ENCODE peak calls at places on chromosomes 3 and 15, in eight cellular contexts. V, Q, K, G, O, N, H and R are unnamed samples.
A peak's percentile ranks its signal among the peaks of the same experiment; 100 is the strongest.

GRCh38 chr3:196138927-196139680 is 57.2 kb upstream of the TFRC start:
- DNase-seq in V (peak; percentile 72), Q (no peak), K (no peak), G (no peak), O (no peak), N (peak; percentile 55), H (no peak), R (no peak)

GRCh38 chr3:107662109-107662477 is 139.3 kb downstream of the BBX start:
- DNase-seq in V (no peak), Q (no peak), K (no peak), G (no peak), O (no peak), N (peak; percentile 89), H (no peak), R (no peak)

GRCh38 chr3:17088602-17089313 is 204.0 kb downstream of the PLCL2 start:
- DNase-seq in V (no peak), Q (no peak), K (peak; percentile 50), G (no peak), O (no peak), N (no peak), H (peak; percentile 34), R (no peak)

GRCh38 chr15:39736646-39737550 is 45.7 kb downstream of the FSIP1 start:
- DNase-seq in V (no peak), Q (no peak), K (no peak), G (no peak), O (no peak), N (no peak), H (no peak), R (no peak)

GRCh38 chr15:51263726-51264125 is 74.7 kb downstream of the CYP19A1 start:
- DNase-seq in V (no peak), Q (no peak), K (no peak), G (no peak), O (no peak), N (no peak), H (no peak), R (no peak)

GRCh38 chr3:184234224-184234623 is 4.8 kb downstream of the VWA5B2 start:
- DNase-seq in V (peak; percentile 89), Q (no peak), K (no peak), G (no peak), O (no peak), N (peak; percentile 89), H (peak; percentile 60), R (peak; percentile 22)

GRCh38 chr3:143562789-143563188 is 285.5 kb downstream of the SLC9A9 start:
- DNase-seq in V (no peak), Q (no peak), K (no peak), G (no peak), O (no peak), N (no peak), H (no peak), R (no peak)

GRCh38 chr3:59563072-59563605 is 513.3 kb upstream of the CFAP20DC start:
- DNase-seq in V (no peak), Q (no peak), K (no peak), G (no peak), O (no peak), N (no peak), H (no peak), R (no peak)

GRCh38 chr3:24354230-24354629 is 140.4 kb downstream of the THRB start:
- DNase-seq in V (no peak), Q (no peak), K (no peak), G (no peak), O (no peak), N (no peak), H (no peak), R (no peak)

GRCh38 chr3:129025108-129025507 is 24.0 kb downstream of the EFCC1 start:
- DNase-seq in V (no peak), Q (no peak), K (no peak), G (no peak), O (no peak), N (no peak), H (no peak), R (no peak)

GRCh38 chr3:179852117-179852886 is 184.4 kb downstream of the PEX5L start:
- DNase-seq in V (no peak), Q (no peak), K (no peak), G (peak; percentile 32), O (no peak), N (peak; percentile 73), H (no peak), R (no peak)

GRCh38 chr3:49716169-49716568 is 3.3 kb downstream of the AMIGO3 start:
- DNase-seq in V (no peak), Q (no peak), K (no peak), G (no peak), O (no peak), N (no peak), H (no peak), R (no peak)

GRCh38 chr15:27082526-27082925 is 111.5 kb downstream of the GABRG3 start:
- DNase-seq in V (no peak), Q (no peak), K (no peak), G (no peak), O (no peak), N (no peak), H (no peak), R (no peak)

GRCh38 chr3:40172560-40172959 is 136.9 kb upstream of the EIF1B start:
- DNase-seq in V (no peak), Q (no peak), K (no peak), G (no peak), O (no peak), N (no peak), H (no peak), R (no peak)